ENCODE peak calls at places on chromosome 10, in five cellular contexts. E, N, C, X and S are unnamed samples.

GRCh38 chr10:69636626-69637550 is 6.8 kb downstream of the FAM241B start:
- DNase-seq in N (peak), C (no peak), E (no peak), X (no peak), S (peak)

GRCh38 chr10:17428616-17429097 is 25.7 kb downstream of the ST8SIA6 start:
- DNase-seq in E (no peak), X (no peak), C (no peak), N (no peak), S (no peak)

GRCh38 chr10:44982496-44982895 is 3.9 kb upstream of the DEPP1 start:
- DNase-seq in X (no peak), N (no peak), C (no peak), E (no peak), S (no peak)

GRCh38 chr10:49092477-49092876 is 22.8 kb downstream of the VSTM4 start:
- DNase-seq in N (no peak), E (no peak), X (no peak), C (no peak), S (no peak)

GRCh38 chr10:92125169-92125543 is 165.7 kb downstream of the CPEB3 start:
- DNase-seq in E (no peak), N (no peak), C (no peak), X (no peak), S (no peak)

GRCh38 chr10:5504146-5505072 is 5.0 kb upstream of the CALML5 start:
- DNase-seq in N (no peak), X (no peak), E (no peak), C (no peak), S (no peak)

GRCh38 chr10:130891066-130891465 is 420.5 kb downstream of the TCERG1L start:
- DNase-seq in C (no peak), E (no peak), X (no peak), N (no peak), S (no peak)

GRCh38 chr10:112131361-112131760 is 52.2 kb downstream of the GPAM start:
- DNase-seq in C (no peak), X (no peak), E (no peak), N (no peak), S (no peak)

GRCh38 chr10:102752266-102752930 is 8.7 kb downstream of the WBP1L start:
- DNase-seq in C (peak), X (peak), E (no peak), N (no peak), S (no peak)

GRCh38 chr10:13830385-13830784 is 243.6 kb downstream of the PRPF18 start:
- DNase-seq in E (no peak), C (no peak), X (no peak), N (no peak), S (no peak)

GRCh38 chr10:77620731-77621130 is 16.9 kb downstream of the KCNMA1 start:
- DNase-seq in N (no peak), X (peak), E (no peak), C (no peak), S (no peak)

DNA sequence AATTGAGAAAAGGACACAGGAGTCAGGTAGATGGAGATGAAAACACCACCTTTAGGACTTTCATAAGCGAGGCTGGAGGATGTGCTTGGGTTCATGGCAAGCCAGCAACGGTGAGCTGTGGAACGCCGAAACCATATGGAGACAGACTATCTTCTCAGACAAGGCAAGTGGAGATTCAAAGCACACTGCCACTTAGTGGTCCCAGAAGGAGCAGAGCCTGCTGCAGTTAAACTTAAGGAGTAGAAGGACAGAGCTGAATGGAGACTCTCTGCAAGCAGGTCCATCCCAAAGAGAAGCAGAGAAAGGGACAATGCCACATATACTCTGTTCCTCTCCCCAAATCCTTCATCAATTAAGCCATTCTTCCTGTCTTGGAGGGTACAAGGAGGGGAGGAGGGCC is 236.3 kb upstream of the HABP2 start:
- DNase-seq in X (no peak), E (no peak), N (no peak), C (no peak), S (no peak)
- TF ChIP-seq CTCF in X (no peak), E (no peak), N (no peak), C (no peak), S (no peak)

GRCh38 chr10:104120512-104120902 is 1.5 kb upstream of the SFR1 start:
- DNase-seq in X (no peak), E (no peak), C (no peak), N (no peak), S (no peak)
- H3K4me3 ChIP-seq in X (peak), E (peak), C (peak), N (peak), S (peak)

GRCh38 chr10:59674211-59674836 is 35.3 kb downstream of the SLC16A9 start:
- DNase-seq in N (no peak), E (no peak), C (peak), X (peak), S (no peak)

GRCh38 chr10:59678884-59679301 is 30.8 kb downstream of the SLC16A9 start:
- DNase-seq in X (no peak), E (no peak), N (peak), C (no peak), S (no peak)

GRCh38 chr10:59677253-59677831 is 32.3 kb downstream of the SLC16A9 start:
- DNase-seq in X (no peak), E (no peak), N (no peak), C (no peak), S (no peak)

GRCh38 chr10:59672150-59672875 is 37.3 kb downstream of the SLC16A9 start:
- DNase-seq in C (no peak), N (no peak), X (no peak), E (no peak), S (no peak)

DNA sequence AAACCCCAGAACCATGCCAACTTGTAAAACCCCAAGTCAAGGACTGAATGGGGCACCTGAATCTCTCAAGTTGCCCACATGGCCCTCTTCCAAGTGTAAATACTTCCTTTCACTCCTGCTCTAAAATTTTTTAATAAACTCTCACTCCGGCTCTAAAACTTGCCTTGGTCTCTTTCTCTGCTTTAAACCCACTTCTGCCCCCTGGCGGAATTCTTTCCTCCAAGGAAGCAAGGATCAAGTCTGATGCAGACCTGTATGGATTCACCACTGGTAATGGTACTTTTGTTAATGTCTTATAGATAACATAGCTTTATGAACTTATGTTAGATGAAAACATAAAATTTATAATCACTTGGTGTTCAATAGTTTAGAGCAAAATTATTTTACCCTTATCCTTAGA is 33.8 kb downstream of the SLC16A9 start:
- DNase-seq in E (no peak), X (no peak), N (peak), C (no peak), S (no peak)
- TF ChIP-seq CTCF in E (no peak), X (no peak), N (peak), C (no peak), S (no peak)

GRCh38 chr10:58517071-58517470 is 4.4 kb downstream of the BICC1 start:
- DNase-seq in C (no peak), N (peak), E (no peak), X (no peak), S (no peak)
- H3K4me3 ChIP-seq in C (peak), N (peak), E (no peak), X (no peak), S (no peak)

DNA sequence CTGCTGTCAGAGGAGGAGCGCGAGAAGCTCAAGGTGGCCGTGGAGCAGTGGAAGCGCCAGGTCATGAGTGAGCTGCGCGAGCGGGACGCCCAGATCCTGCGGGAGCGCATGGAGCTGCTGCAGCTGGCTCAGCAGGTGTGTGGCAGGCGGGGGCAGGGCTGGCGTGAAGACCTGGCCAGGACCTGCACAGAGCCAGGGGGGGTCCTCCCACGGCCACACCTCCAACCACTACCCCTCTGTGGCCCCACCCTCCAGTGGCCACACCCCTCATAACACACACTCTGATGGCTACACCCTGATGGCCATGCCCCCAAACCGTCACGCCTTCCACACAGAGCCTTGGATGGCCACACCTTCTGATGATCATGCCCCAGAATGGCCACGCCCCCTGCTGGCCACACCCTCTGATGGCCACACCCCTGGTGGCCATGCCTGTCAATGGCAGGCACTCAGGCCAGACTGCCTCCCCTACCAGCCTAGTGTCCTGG is 23.4 kb upstream of the DPYSL4 start:
- DNase-seq in E (peak), C (no peak), X (no peak), N (peak), S (no peak)
- TF ChIP-seq CTCF in E (peak), C (peak), X (no peak), N (no peak), S (no peak)

DNA sequence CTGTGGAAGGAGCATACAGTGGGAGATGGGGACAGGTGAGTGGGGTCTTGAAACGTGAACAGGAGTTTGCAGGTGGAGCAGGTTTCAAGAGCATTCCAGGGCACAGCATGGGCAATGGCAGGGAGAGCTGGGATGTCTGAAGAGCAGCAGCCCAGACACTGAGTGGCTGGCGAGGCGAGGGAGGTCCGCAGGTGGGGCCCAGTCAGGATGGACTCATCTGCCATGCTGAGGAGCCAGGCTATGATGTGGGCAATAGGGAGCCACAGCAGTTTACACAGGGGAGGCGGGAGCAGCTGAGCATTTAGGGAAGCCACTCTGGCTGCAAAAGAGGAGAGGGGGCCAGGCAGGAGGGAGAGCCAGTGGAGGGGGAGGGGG is 138.7 kb downstream of the FAM53B start:
- DNase-seq in X (no peak), N (no peak), E (no peak), C (no peak), S (no peak)
- H3K4me3 ChIP-seq in X (no peak), N (no peak), E (no peak), C (no peak), S (peak)

DNA sequence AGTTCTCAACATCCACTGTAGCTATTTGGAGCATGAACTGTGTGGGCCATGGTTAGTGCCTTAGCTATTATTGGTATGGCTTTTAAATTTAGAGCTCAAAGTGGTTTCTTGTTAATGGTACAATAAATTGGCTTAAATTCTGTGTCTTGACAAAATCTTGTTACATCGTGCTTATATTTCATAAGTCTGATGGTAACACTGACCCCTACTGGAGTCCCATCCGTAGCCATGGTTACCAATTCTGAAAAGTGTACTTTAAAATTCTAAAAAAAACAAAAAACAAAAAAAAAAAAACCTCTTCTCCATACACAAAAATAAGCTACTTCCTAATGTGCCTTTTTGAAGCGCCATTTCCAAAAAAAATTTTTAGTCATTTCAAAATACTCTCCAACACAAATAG is 6.4 kb upstream of the RPP30 start:
- DNase-seq in N (no peak), X (peak), E (no peak), C (no peak), S (no peak)
- TF ChIP-seq CTCF in N (peak), X (peak), E (peak), C (peak), S (peak)

GRCh38 chr10:597976-598375 is 91.5 kb downstream of the DIP2C start:
- DNase-seq in E (no peak), X (no peak), N (no peak), C (no peak), S (no peak)

GRCh38 chr10:596725-597345 is 92.6 kb downstream of the DIP2C start:
- DNase-seq in E (no peak), X (no peak), C (no peak), N (no peak), S (peak)

GRCh38 chr10:600234-600633 is 89.2 kb downstream of the DIP2C start:
- DNase-seq in N (no peak), C (no peak), E (no peak), X (no peak), S (no peak)

GRCh38 chr10:599767-600166 is 89.7 kb downstream of the DIP2C start:
- DNase-seq in E (no peak), N (no peak), C (no peak), X (no peak), S (no peak)

GRCh38 chr10:598415-599170 is 90.9 kb downstream of the DIP2C start:
- DNase-seq in E (no peak), C (peak), X (peak), N (no peak), S (no peak)
- H3K4me3 ChIP-seq in E (no peak), C (no peak), X (no peak), N (no peak), S (no peak)

DNA sequence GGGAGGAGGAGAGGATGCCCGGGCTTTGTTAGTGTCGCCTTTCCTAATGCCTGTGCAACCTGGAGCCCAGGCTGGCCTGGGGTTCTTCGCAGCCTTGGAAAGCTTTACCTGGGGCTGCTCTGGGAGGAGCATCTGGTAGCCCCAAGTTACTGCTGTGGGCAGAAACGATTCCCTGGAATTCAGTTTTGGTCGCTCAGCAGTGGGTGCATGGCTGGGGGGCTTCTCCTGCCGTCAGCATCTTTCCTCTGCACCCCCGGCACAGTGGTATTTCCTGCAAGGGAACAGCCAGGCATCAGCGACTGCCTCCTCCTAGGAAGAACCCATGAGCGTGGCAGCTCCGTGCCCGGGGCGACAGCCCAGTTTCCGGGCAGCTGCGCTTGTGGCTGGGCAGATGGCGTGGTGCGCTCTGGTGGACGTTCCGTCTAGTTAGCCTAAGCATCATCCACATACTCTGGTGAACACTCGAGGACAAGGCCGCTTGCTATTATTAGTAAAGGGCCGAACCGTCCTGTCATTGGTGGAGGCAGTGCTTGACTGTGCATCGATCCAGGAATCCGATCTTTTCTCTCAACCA is 107.0 kb upstream of the BTBD16 start:
- DNase-seq in E (no peak), X (peak), N (no peak), C (no peak), S (peak)
- TF ChIP-seq CTCF in E (no peak), X (peak), N (no peak), C (no peak), S (no peak)